ENCODE peak calls at places on chromosome 20, in nine cellular contexts. One of them, this sample, is unnamed.

GRCh38 chr20:9388826-9389187 is 125.6 kb upstream of the LAMP5 start:
- DNase-seq in adrenal gland: no peak
- DNase-seq in prostate gland: no peak
- DNase-seq in mesothelial cell of epicardium: no peak
- DNase-seq in H1: no peak
- DNase-seq in tibial artery: no peak
- DNase-seq in uterus: no peak
- DNase-seq in IMR-90: no peak
- DNase-seq in cardiac fibroblast: no peak
- DNase-seq in this sample: no peak

GRCh38 chr20:54340667-54341081 is 132.8 kb downstream of the PFDN4 start:
- DNase-seq in mesothelial cell of epicardium: no peak
- DNase-seq in prostate gland: no peak
- DNase-seq in H1: no peak
- DNase-seq in adrenal gland: no peak
- DNase-seq in IMR-90: peak
- DNase-seq in tibial artery: no peak
- DNase-seq in uterus: no peak
- DNase-seq in cardiac fibroblast: peak
- DNase-seq in this sample: no peak

GRCh38 chr20:19019734-19020364 is 192.6 kb upstream of the SLC24A3 start:
- DNase-seq in H1: no peak
- DNase-seq in adrenal gland: no peak
- DNase-seq in uterus: no peak
- DNase-seq in mesothelial cell of epicardium: no peak
- DNase-seq in IMR-90: no peak
- DNase-seq in tibial artery: no peak
- DNase-seq in cardiac fibroblast: no peak
- DNase-seq in prostate gland: no peak
- DNase-seq in this sample: no peak

GRCh38 chr20:35511814-35512420 is 17.5 kb downstream of the C20orf173 start:
- DNase-seq in H1: no peak
- DNase-seq in prostate gland: no peak
- DNase-seq in mesothelial cell of epicardium: no peak
- DNase-seq in cardiac fibroblast: peak
- DNase-seq in adrenal gland: no peak
- DNase-seq in IMR-90: peak
- DNase-seq in tibial artery: no peak
- DNase-seq in uterus: no peak
- DNase-seq in this sample: no peak

GRCh38 chr20:31485450-31486339 is 10.6 kb downstream of the REM1 start:
- DNase-seq in prostate gland: no peak
- DNase-seq in uterus: peak
- DNase-seq in cardiac fibroblast: peak
- DNase-seq in H1: no peak
- DNase-seq in mesothelial cell of epicardium: no peak
- DNase-seq in tibial artery: peak
- DNase-seq in adrenal gland: peak
- DNase-seq in IMR-90: peak
- DNase-seq in this sample: no peak

GRCh38 chr20:10671850-10672578 is 1.8 kb downstream of the JAG1 start:
- DNase-seq in mesothelial cell of epicardium: no peak
- DNase-seq in IMR-90: peak
- DNase-seq in uterus: peak
- DNase-seq in tibial artery: peak
- DNase-seq in H1: no peak
- DNase-seq in prostate gland: peak
- DNase-seq in cardiac fibroblast: peak
- DNase-seq in adrenal gland: peak
- DNase-seq in this sample: no peak

GRCh38 chr20:4195499-4195898 is 180.1 kb upstream of the RNF24 start:
- DNase-seq in H1: peak
- DNase-seq in tibial artery: no peak
- DNase-seq in mesothelial cell of epicardium: no peak
- DNase-seq in cardiac fibroblast: peak
- DNase-seq in uterus: no peak
- DNase-seq in adrenal gland: no peak
- DNase-seq in IMR-90: peak
- DNase-seq in prostate gland: no peak
- DNase-seq in this sample: no peak

GRCh38 chr20:11697646-11698045 is 220.0 kb upstream of the BTBD3 start:
- DNase-seq in cardiac fibroblast: no peak
- DNase-seq in tibial artery: no peak
- DNase-seq in prostate gland: no peak
- DNase-seq in H1: no peak
- DNase-seq in adrenal gland: no peak
- DNase-seq in uterus: no peak
- DNase-seq in mesothelial cell of epicardium: no peak
- DNase-seq in IMR-90: no peak
- DNase-seq in this sample: no peak

GRCh38 chr20:7936735-7937078 is 3.6 kb downstream of the HAO1 start:
- DNase-seq in uterus: no peak
- DNase-seq in cardiac fibroblast: no peak
- DNase-seq in IMR-90: no peak
- DNase-seq in H1: no peak
- DNase-seq in adrenal gland: no peak
- DNase-seq in prostate gland: no peak
- DNase-seq in tibial artery: no peak
- DNase-seq in mesothelial cell of epicardium: no peak
- DNase-seq in this sample: no peak
- TF ChIP-seq CTCF in uterus: no peak
- TF ChIP-seq CTCF in cardiac fibroblast: no peak
- TF ChIP-seq CTCF in IMR-90: no peak
- TF ChIP-seq CTCF in H1: no peak
- TF ChIP-seq CTCF in adrenal gland: no peak
- TF ChIP-seq CTCF in prostate gland: no peak
- TF ChIP-seq CTCF in tibial artery: no peak
- TF ChIP-seq CTCF in mesothelial cell of epicardium: no peak
- TF ChIP-seq CTCF in this sample: no peak

DNA sequence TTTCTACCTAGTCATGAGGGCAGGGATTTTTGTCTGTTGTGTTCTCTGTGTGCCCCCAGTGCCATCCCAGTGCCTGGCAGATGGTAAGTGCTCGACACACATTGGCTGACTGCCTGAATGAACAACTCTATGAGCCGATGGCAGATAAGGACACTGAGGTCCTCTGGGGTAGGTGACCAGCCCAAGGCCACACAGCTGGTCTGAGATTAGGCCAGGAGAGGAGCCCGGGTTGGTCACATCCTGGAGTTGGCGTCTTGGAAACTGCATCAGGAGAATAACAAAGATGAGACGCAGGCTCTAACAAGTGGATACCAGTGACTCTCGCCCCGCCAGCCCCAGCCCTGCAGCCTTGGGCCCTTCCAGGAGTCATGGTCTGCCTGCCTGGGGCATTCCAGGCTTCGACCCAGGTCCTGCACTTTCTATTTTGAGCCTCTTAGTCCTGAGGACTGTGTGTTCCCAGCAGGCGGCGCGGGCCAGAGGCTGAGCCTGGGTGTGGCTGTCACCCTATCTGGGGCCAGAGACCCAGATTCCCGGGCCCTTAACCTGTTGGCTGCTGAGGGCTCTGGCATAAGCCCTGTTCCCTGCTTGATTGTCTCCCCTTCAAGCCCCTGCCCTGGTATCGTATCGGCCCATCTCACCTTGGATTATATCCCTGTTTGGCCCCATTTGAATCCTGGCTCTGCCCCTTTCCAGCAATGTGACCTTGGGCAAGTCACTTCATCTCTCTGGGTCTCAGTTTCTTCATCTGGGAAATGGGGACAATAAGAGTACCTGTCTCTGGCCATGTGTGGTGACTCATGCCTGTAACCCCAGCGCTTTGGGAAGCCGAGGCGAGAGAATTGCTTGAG is 88.3 kb downstream of the CEBPB start:
- DNase-seq in cardiac fibroblast: peak
- DNase-seq in adrenal gland: peak
- DNase-seq in H1: no peak
- DNase-seq in prostate gland: peak
- DNase-seq in IMR-90: no peak
- DNase-seq in uterus: peak
- DNase-seq in mesothelial cell of epicardium: no peak
- DNase-seq in tibial artery: peak
- DNase-seq in this sample: no peak
- TF ChIP-seq CTCF in cardiac fibroblast: peak
- TF ChIP-seq CTCF in adrenal gland: peak
- TF ChIP-seq CTCF in H1: no peak
- TF ChIP-seq CTCF in prostate gland: no peak
- TF ChIP-seq CTCF in IMR-90: no peak
- TF ChIP-seq CTCF in uterus: peak
- TF ChIP-seq CTCF in mesothelial cell of epicardium: no peak
- TF ChIP-seq CTCF in tibial artery: peak
- TF ChIP-seq CTCF in this sample: no peak

GRCh38 chr20:22728146-22728745 is 143.9 kb upstream of the FOXA2 start:
- DNase-seq in H1: no peak
- DNase-seq in tibial artery: no peak
- DNase-seq in mesothelial cell of epicardium: no peak
- DNase-seq in uterus: no peak
- DNase-seq in prostate gland: no peak
- DNase-seq in cardiac fibroblast: no peak
- DNase-seq in IMR-90: no peak
- DNase-seq in adrenal gland: no peak
- DNase-seq in this sample: no peak

GRCh38 chr20:22719250-22719649 is 134.9 kb upstream of the FOXA2 start:
- DNase-seq in H1: no peak
- DNase-seq in prostate gland: no peak
- DNase-seq in tibial artery: no peak
- DNase-seq in cardiac fibroblast: no peak
- DNase-seq in mesothelial cell of epicardium: no peak
- DNase-seq in IMR-90: no peak
- DNase-seq in uterus: no peak
- DNase-seq in adrenal gland: no peak
- DNase-seq in this sample: no peak

GRCh38 chr20:22720206-22720605 is 135.8 kb upstream of the FOXA2 start:
- DNase-seq in H1: no peak
- DNase-seq in uterus: no peak
- DNase-seq in prostate gland: no peak
- DNase-seq in IMR-90: no peak
- DNase-seq in cardiac fibroblast: no peak
- DNase-seq in tibial artery: no peak
- DNase-seq in adrenal gland: no peak
- DNase-seq in mesothelial cell of epicardium: no peak
- DNase-seq in this sample: no peak

GRCh38 chr20:22722840-22723239 is 138.5 kb upstream of the FOXA2 start:
- DNase-seq in adrenal gland: no peak
- DNase-seq in tibial artery: no peak
- DNase-seq in H1: no peak
- DNase-seq in IMR-90: no peak
- DNase-seq in cardiac fibroblast: no peak
- DNase-seq in uterus: no peak
- DNase-seq in mesothelial cell of epicardium: no peak
- DNase-seq in prostate gland: no peak
- DNase-seq in this sample: no peak

DNA sequence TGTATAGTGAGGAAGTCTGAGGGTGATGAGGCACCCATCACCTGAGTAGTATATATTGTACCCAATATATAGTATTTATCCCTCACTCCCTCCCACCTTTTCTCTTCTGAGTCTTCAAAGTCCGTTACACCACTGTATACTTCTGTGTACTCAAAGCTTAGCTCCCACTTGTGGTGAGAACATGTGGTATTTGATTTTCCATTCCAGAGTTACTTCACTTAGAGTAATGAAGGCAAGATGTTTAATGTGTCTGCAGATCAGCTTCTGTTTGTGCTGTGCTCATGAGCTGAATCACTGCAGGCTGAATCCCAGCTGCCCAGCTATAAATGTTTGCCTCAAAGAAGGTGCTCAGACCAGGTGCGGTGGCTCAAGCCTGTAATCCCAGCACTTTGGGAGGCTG is 139.3 kb upstream of the FOXA2 start:
- DNase-seq in adrenal gland: no peak
- DNase-seq in uterus: no peak
- DNase-seq in cardiac fibroblast: peak
- DNase-seq in prostate gland: no peak
- DNase-seq in mesothelial cell of epicardium: no peak
- DNase-seq in H1: no peak
- DNase-seq in IMR-90: no peak
- DNase-seq in tibial artery: no peak
- DNase-seq in this sample: no peak
- TF ChIP-seq CTCF in adrenal gland: no peak
- TF ChIP-seq CTCF in uterus: no peak
- TF ChIP-seq CTCF in cardiac fibroblast: no peak
- TF ChIP-seq CTCF in prostate gland: no peak
- TF ChIP-seq CTCF in mesothelial cell of epicardium: no peak
- TF ChIP-seq CTCF in H1: no peak
- TF ChIP-seq CTCF in IMR-90: no peak
- TF ChIP-seq CTCF in tibial artery: no peak
- TF ChIP-seq CTCF in this sample: no peak

GRCh38 chr20:17601957-17602356 is 32.1 kb downstream of the DSTN start:
- DNase-seq in mesothelial cell of epicardium: no peak
- DNase-seq in tibial artery: no peak
- DNase-seq in cardiac fibroblast: no peak
- DNase-seq in IMR-90: no peak
- DNase-seq in adrenal gland: no peak
- DNase-seq in uterus: no peak
- DNase-seq in H1: no peak
- DNase-seq in prostate gland: no peak
- DNase-seq in this sample: no peak

GRCh38 chr20:17602493-17602892 is 32.6 kb downstream of the DSTN start:
- DNase-seq in H1: no peak
- DNase-seq in cardiac fibroblast: no peak
- DNase-seq in IMR-90: no peak
- DNase-seq in tibial artery: no peak
- DNase-seq in mesothelial cell of epicardium: no peak
- DNase-seq in prostate gland: no peak
- DNase-seq in uterus: no peak
- DNase-seq in adrenal gland: no peak
- DNase-seq in this sample: no peak

GRCh38 chr20:17606001-17606400 is 36.1 kb downstream of the DSTN start:
- DNase-seq in mesothelial cell of epicardium: no peak
- DNase-seq in tibial artery: no peak
- DNase-seq in prostate gland: no peak
- DNase-seq in uterus: no peak
- DNase-seq in IMR-90: no peak
- DNase-seq in H1: no peak
- DNase-seq in adrenal gland: no peak
- DNase-seq in cardiac fibroblast: no peak
- DNase-seq in this sample: no peak

GRCh38 chr20:17608701-17609497 is 39.0 kb downstream of the DSTN start:
- DNase-seq in cardiac fibroblast: no peak
- DNase-seq in IMR-90: no peak
- DNase-seq in mesothelial cell of epicardium: no peak
- DNase-seq in uterus: no peak
- DNase-seq in H1: no peak
- DNase-seq in adrenal gland: no peak
- DNase-seq in prostate gland: no peak
- DNase-seq in tibial artery: no peak
- DNase-seq in this sample: no peak

DNA sequence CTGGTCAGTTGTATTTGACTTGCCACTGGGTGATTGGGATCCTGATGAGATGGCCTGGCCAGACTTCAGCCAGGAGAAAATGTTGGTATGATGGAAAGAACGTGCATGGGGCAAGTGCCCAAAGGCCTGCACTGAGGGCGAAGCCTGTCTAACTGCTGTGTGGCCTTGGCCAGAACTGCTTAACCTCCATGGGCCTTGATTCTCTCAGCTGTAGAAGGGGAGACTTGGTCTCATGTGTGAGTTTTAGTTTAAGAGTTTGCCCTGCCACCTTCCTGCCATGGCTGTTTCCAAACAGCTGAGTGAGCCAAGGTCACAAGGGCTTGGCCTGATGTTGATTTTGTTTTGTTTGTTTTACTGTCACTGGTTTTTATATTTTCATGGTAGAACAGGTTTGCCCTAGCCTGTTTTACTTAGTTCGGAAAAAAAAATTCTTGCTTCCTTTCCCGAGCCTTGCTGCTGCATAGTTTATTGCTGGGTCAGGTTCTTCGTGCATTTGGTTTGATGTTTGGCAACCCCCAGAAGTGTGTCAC is 35.3 kb downstream of the DSTN start:
- DNase-seq in tibial artery: no peak
- DNase-seq in cardiac fibroblast: no peak
- DNase-seq in IMR-90: no peak
- DNase-seq in mesothelial cell of epicardium: no peak
- DNase-seq in uterus: no peak
- DNase-seq in prostate gland: no peak
- DNase-seq in adrenal gland: no peak
- DNase-seq in H1: no peak
- DNase-seq in this sample: no peak
- TF ChIP-seq CTCF in tibial artery: no peak
- TF ChIP-seq CTCF in cardiac fibroblast: no peak
- TF ChIP-seq CTCF in IMR-90: no peak
- TF ChIP-seq CTCF in mesothelial cell of epicardium: no peak
- TF ChIP-seq CTCF in uterus: no peak
- TF ChIP-seq CTCF in prostate gland: no peak
- TF ChIP-seq CTCF in adrenal gland: no peak
- TF ChIP-seq CTCF in H1: no peak
- TF ChIP-seq CTCF in this sample: no peak